ENCODE peak calls at places on chromosomes 12 and 14, in nine cellular contexts. M is colonic mucosa; R is NCI-H1436; E is globus pallidus; T is retina; J is B cell; O is nucleus accumbens; U is activated CD4-positive, alpha-beta T cell treated with anti-CD3 and anti-CD28 coated beads, Interleukin-2, amount 50 U/mL, for 4 hours; S is Daoy. L is an unnamed sample.
A peak's percentile ranks its signal among the peaks of the same experiment; 100 is the strongest.

GRCh38 chr14:62468946-62469345 is 576.3 kb downstream of the KCNH5 start:
- DNase-seq in M (no peak), R (no peak), E (no peak), T (no peak), J (no peak), O (no peak), U (no peak), S (no peak), L (no peak)

GRCh38 chr12:22169281-22169824 is 123.3 kb downstream of the CMAS start:
- DNase-seq in M (no peak), R (no peak), E (no peak), T (no peak), J (no peak), O (no peak), U (no peak), S (no peak), L (no peak)

GRCh38 chr14:41055589-41055988 is 551.1 kb upstream of the LRFN5 start:
- DNase-seq in M (no peak), R (no peak), E (no peak), T (no peak), J (no peak), O (no peak), U (no peak), S (no peak), L (no peak)

GRCh38 chr12:132589856-132590255 is 20.5 kb downstream of the LRCOL1 start:
- DNase-seq in M (no peak), R (no peak), E (no peak), T (no peak), J (no peak), O (no peak), U (no peak), S (no peak), L (no peak)

GRCh38 chr12:63845726-63846125 is 1.2 kb downstream of the SRGAP1 start:
- DNase-seq in M (peak; percentile 52), R (no peak), E (no peak), T (peak; percentile 26), J (no peak), O (no peak), U (no peak), S (peak; percentile 46), L (no peak)

GRCh38 chr12:95608252-95609033 is 57.2 kb upstream of the USP44 start:
- DNase-seq in M (peak; percentile 25), R (peak; percentile 19), E (no peak), T (no peak), J (no peak), O (no peak), U (no peak), S (peak; percentile 92), L (no peak)

GRCh38 chr12:53500119-53500775 is 836 bp upstream of the TARBP2 start:
- DNase-seq in M (peak; percentile 62), R (no peak), E (peak; percentile 64), T (no peak), J (no peak), O (no peak), U (no peak), S (no peak), L (no peak)

GRCh38 chr12:127811988-127812387 is 455.0 kb upstream of the TMEM132C start:
- DNase-seq in M (peak; percentile 28), R (no peak), E (no peak), T (peak; percentile 34), J (no peak), O (no peak), U (no peak), S (peak; percentile 81), L (peak; percentile 59)

GRCh38 chr14:97056086-97056485 is 258.9 kb downstream of the VRK1 start:
- DNase-seq in M (no peak), R (no peak), E (no peak), T (no peak), J (no peak), O (no peak), U (no peak), S (peak; percentile 33), L (no peak)

GRCh38 chr12:7042847-7043246 is 17.7 kb upstream of the C1S start:
- DNase-seq in M (no peak), R (peak; percentile 4), E (peak; percentile 11), T (no peak), J (no peak), O (no peak), U (no peak), S (peak; percentile 27), L (no peak)

GRCh38 chr14:23154876-23155587 is 28.4 kb downstream of the SLC7A8 start:
- DNase-seq in M (peak; percentile 54), R (no peak), E (peak; percentile 54), T (peak; percentile 34), J (no peak), O (no peak), U (no peak), S (peak; percentile 91), L (peak; percentile 66)

GRCh38 chr14:90739318-90740077 is 76.7 kb downstream of the TTC7B start:
- DNase-seq in M (no peak), R (no peak), E (no peak), T (no peak), J (no peak), O (no peak), U (no peak), S (no peak), L (peak; percentile 20)

GRCh38 chr12:76685246-76685678 is 78.7 kb upstream of the ZDHHC17 start:
- DNase-seq in M (peak; percentile 24), R (no peak), E (peak; percentile 16), T (peak; percentile 38), J (no peak), O (no peak), U (no peak), S (peak; percentile 12), L (peak; percentile 68)

GRCh38 chr14:25698111-25698510 is 648.2 kb upstream of the STXBP6 start:
- DNase-seq in M (no peak), R (no peak), E (no peak), T (no peak), J (no peak), O (no peak), U (no peak), S (no peak), L (no peak)

GRCh38 chr12:128852026-128852725 is 1.1 kb upstream of the GLT1D1 start:
- DNase-seq in M (no peak), R (no peak), E (no peak), T (no peak), J (no peak), O (no peak), U (no peak), S (no peak), L (no peak)

GRCh38 chr12:132524405-132524804 is 34.5 kb downstream of the FBRSL1 start:
- DNase-seq in M (no peak), R (no peak), E (peak; percentile 57), T (no peak), J (no peak), O (no peak), U (no peak), S (peak; percentile 89), L (no peak)

GRCh38 chr14:45868863-45869262 is 615.9 kb upstream of the MIS18BP1 start:
- DNase-seq in M (no peak), R (no peak), E (no peak), T (no peak), J (no peak), O (no peak), U (no peak), S (no peak), L (no peak)